ENCODE peak calls at places on chromosomes 1 and 21, in six cellular contexts. X is CD8-positive, alpha-beta memory T cell; Z is esophagus squamous epithelium; C is lung; N is small intestine; E is stomach. M is an unnamed sample.

GRCh38 chr1:205444300-205444930 is 11.4 kb downstream of the BLACAT1 start:
- DNase-seq in C (no peak), Z (no peak), N (no peak), E (no peak), X (no peak), M (no peak)

GRCh38 chr1:25245809-25246599 is 1.2 kb downstream of the RSRP1 start:
- DNase-seq in E (no peak), C (no peak), X (no peak), Z (no peak), N (peak), M (no peak)

GRCh38 chr1:25967308-25967707 is 30.6 kb downstream of the PAFAH2 start:
- DNase-seq in X (no peak), E (no peak), Z (no peak), C (no peak), N (no peak), M (no peak)

GRCh38 chr1:1562556-1563195 is 12.0 kb downstream of the SSU72 start:
- DNase-seq in E (no peak), X (no peak), N (no peak), C (no peak), Z (no peak), M (no peak)

GRCh38 chr1:167401260-167401873 is 117.0 kb downstream of the CD247 start:
- DNase-seq in E (peak), C (peak), X (peak), Z (no peak), N (peak), M (no peak)

GRCh38 chr21:46472246-46472645 is 13.6 kb downstream of the DIP2A start:
- DNase-seq in X (no peak), C (no peak), E (no peak), Z (no peak), N (no peak), M (no peak)

GRCh38 chr21:44962481-44962966 is 22.7 kb downstream of the SLX9 start:
- DNase-seq in N (no peak), C (no peak), Z (no peak), X (no peak), E (no peak), M (no peak)

GRCh38 chr1:42392255-42392654 is 11.7 kb downstream of the RIMKLA start:
- DNase-seq in C (no peak), N (no peak), Z (no peak), X (no peak), E (no peak), M (no peak)

GRCh38 chr1:169486281-169486904 is 649 bp upstream of the SLC19A2 start:
- DNase-seq in E (no peak), C (no peak), X (no peak), N (no peak), Z (no peak), M (no peak)

DNA sequence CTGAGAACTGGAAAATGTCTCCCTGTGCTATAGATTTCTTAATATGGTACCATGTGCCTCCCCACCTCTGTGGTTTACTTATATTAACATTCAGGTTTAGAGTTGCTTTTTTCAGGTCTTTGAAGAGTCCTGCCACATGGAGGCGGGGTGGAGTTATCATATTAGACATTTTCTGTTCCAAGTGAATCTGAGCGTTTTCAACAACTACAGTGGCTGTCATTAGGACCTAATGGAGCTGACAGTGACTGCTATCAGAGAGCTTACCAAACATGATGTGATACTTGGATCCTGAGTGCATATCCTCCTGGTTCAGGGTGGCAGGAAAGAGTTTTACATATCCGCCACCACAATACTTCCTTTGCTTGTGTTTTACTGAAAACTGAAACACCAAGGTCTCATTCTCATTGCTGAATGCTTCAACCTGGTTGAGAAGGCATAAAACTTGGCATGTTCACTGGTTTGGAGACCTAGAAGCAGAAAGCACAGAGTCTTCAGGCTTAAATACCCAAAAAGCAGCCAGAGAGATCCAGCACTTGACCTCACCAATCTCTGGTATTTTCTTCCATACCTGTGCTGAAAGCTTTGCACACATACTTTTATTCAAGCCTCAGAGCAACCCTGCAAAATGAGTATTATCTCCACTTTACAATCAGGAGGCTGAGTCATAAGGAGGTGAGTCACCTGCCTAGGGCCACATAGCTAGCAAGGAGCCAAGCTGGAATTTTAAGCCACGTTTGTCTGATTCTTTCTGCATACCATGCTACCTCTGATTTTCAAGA is 47.4 kb upstream of the OSBPL9 start:
- DNase-seq in C (peak), E (peak), X (no peak), N (peak), Z (no peak), M (no peak)
- H3K27ac ChIP-seq in C (peak), E (no peak), X (no peak), N (peak), Z (peak), M (no peak)

GRCh38 chr1:147569587-147570241 is 28.4 kb downstream of the BCL9 start:
- DNase-seq in E (no peak), Z (no peak), X (no peak), C (no peak), N (no peak), M (no peak)
- H3K27ac ChIP-seq in E (no peak), Z (no peak), X (no peak), C (no peak), N (no peak), M (no peak)

GRCh38 chr1:89060091-89060490 is 4.9 kb downstream of the GBP1 start:
- DNase-seq in X (no peak), Z (no peak), E (no peak), N (no peak), C (no peak), M (no peak)
- H3K27ac ChIP-seq in X (no peak), Z (no peak), E (no peak), N (no peak), C (no peak), M (no peak)

DNA sequence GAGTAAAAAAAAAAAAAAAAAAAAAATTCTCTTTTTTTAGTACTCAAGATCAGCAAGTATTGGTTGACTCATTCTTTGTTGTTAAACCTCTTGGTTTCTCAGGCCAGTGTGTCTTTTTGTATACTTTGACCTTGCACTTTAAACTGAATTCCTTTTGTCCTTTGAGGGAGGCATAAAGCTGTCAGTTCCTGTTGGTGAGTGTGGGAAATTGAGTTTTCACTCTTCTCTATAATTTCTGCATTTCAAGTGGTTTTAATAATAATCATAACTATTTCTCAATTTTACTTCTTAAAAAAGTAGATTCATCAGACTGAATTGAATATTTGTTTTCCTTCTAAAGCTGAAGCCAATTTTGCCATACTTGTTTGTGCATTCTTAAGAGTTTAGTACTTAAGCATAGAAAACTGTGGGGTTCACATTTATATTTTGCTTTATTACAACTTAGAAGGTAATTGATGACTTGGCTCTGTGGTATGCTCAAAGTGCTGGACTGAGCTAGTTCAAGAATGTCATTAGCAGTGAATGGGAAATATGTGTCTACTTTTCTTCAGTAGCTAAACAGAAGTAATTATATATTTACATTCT is 43.4 kb downstream of the ITSN1 start:
- DNase-seq in Z (no peak), X (no peak), C (no peak), E (no peak), N (peak), M (no peak)
- H3K27ac ChIP-seq in Z (peak), X (no peak), C (no peak), E (no peak), N (no peak), M (no peak)

DNA sequence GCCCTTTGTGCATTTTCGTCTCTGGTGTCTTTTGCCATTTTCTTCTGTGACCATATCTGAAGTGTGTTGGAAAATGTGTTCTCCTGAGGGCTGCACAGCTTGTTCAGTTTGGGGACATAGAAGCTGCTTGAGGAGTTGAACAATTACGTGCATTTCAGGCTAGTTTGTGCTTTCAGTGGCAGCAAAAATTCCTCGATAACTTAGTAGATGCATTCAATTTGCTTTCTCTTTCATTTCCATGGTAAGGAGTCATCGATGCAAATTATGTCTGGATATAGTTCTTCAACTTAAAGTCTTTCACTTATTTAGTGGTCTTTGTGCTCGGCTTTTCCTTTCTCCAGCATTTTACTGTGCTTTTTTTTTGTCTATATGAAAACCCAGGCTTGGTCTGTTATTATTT is 441.5 kb downstream of the PLA2G4A start:
- DNase-seq in C (no peak), E (no peak), N (peak), Z (no peak), X (no peak), M (no peak)
- H3K27ac ChIP-seq in C (no peak), E (no peak), N (no peak), Z (no peak), X (no peak), M (no peak)

M was measured in coronary artery.